ENCODE peak calls at places on chromosomes 6 and 20, in seven cellular contexts. C is epithelial cell of esophagus, A is left colon, W is NCI-H1436 treated with DMSO at 0.1 percent for 48 hours, S is amygdala, X is neural crest cell, F is substantia nigra. B is an unnamed sample.

GRCh38 chr20:7458459-7458858 is 481.8 kb downstream of the HAO1 start:
- DNase-seq in C (no peak), A (no peak), W (no peak), S (no peak), X (no peak), F (no peak), B (no peak)

GRCh38 chr6:105431226-105431625 is 28.3 kb upstream of the PREP start:
- DNase-seq in C (peak; percentile 73), A (no peak), W (no peak), S (no peak), X (peak; percentile 24), F (no peak), B (peak; percentile 59)

GRCh38 chr6:117555882-117556498 is 46.3 kb downstream of the GOPC start:
- DNase-seq in C (peak; percentile 48), A (peak; percentile 43), W (no peak), S (peak; percentile 35), X (peak; percentile 62), F (no peak), B (peak; percentile 60)

GRCh38 chr6:156587751-156588301 is 189.4 kb upstream of the ARID1B start:
- DNase-seq in C (peak; percentile 68), A (no peak), W (no peak), S (no peak), X (no peak), F (no peak), B (no peak)

GRCh38 chr6:7479801-7480266 is 61.6 kb upstream of the DSP start:
- DNase-seq in C (peak; percentile 100), A (peak; percentile 49), W (no peak), S (no peak), X (no peak), F (no peak), B (no peak)

GRCh38 chr6:33430334-33430733 is 10.5 kb downstream of the SYNGAP1 start:
- DNase-seq in C (no peak), A (no peak), W (no peak), S (no peak), X (no peak), F (no peak), B (peak; percentile 78)

GRCh38 chr6:37779902-37780628 is 39.5 kb upstream of the ZFAND3 start:
- DNase-seq in C (no peak), A (no peak), W (peak; percentile 29), S (no peak), X (no peak), F (no peak), B (no peak)

GRCh38 chr20:20425785-20426471 is 58.0 kb downstream of the INSM1 start:
- DNase-seq in C (no peak), A (no peak), W (no peak), S (no peak), X (no peak), F (no peak), B (no peak)

GRCh38 chr6:100592929-100593328 is 128.2 kb upstream of the SIM1 start:
- DNase-seq in C (no peak), A (no peak), W (peak; percentile 100), S (no peak), X (no peak), F (no peak), B (no peak)

GRCh38 chr20:32404017-32404416 is 45.9 kb downstream of the ASXL1 start:
- DNase-seq in C (no peak), A (no peak), W (no peak), S (no peak), X (no peak), F (no peak), B (no peak)

GRCh38 chr20:17641993-17642392 is 40.0 kb downstream of the RRBP1 start:
- DNase-seq in C (no peak), A (no peak), W (no peak), S (no peak), X (no peak), F (no peak), B (no peak)

GRCh38 chr20:50806126-50806768 is 11.4 kb downstream of the BCAS4 start:
- DNase-seq in C (no peak), A (no peak), W (no peak), S (no peak), X (no peak), F (no peak), B (no peak)